ENCODE peak calls at places on chromosomes 4 and X, in four cellular contexts. One of them, this sample, is unnamed. For H3K27me3, the result is how much of the 10 kb centered on the place peaks cover.

GRCh38 chr4:127997534-127998388 is 32.6 kb downstream of the ABHD18 start:
- DNase-seq in breast epithelium: no peak
- DNase-seq in Panc1: peak
- DNase-seq in HepG2: no peak
- DNase-seq in this sample: no peak

GRCh38 chrX:85115252-85115651 is 111.6 kb downstream of the APOOL start:
- DNase-seq in breast epithelium: no peak
- DNase-seq in Panc1: no peak
- DNase-seq in HepG2: no peak
- DNase-seq in this sample: no peak

GRCh38 chr4:105059337-105059736 is 87.3 kb upstream of the TET2 start:
- DNase-seq in breast epithelium: no peak
- DNase-seq in Panc1: no peak
- DNase-seq in HepG2: no peak
- DNase-seq in this sample: no peak

GRCh38 chrX:38986586-38986985 is 185.3 kb downstream of the MID1IP1 start:
- DNase-seq in breast epithelium: no peak
- DNase-seq in Panc1: no peak
- DNase-seq in HepG2: no peak
- DNase-seq in this sample: no peak

GRCh38 chr4:74042681-74043080 is 4.2 kb upstream of the CXCL3 start:
- DNase-seq in breast epithelium: no peak
- DNase-seq in Panc1: no peak
- DNase-seq in HepG2: no peak
- DNase-seq in this sample: no peak

GRCh38 chrX:71224969-71225368 is 1.9 kb downstream of the GJB1 start:
- DNase-seq in breast epithelium: no peak
- DNase-seq in Panc1: no peak
- DNase-seq in HepG2: peak
- DNase-seq in this sample: no peak

GRCh38 chr4:89048906-89049601 is 7.9 kb downstream of the FAM13A start:
- DNase-seq in breast epithelium: no peak
- DNase-seq in Panc1: no peak
- DNase-seq in HepG2: no peak
- DNase-seq in this sample: no peak

GRCh38 chr4:185504098-185505047 is 30.9 kb downstream of the PDLIM3 start:
- DNase-seq in breast epithelium: no peak
- DNase-seq in Panc1: no peak
- DNase-seq in HepG2: peak
- DNase-seq in this sample: no peak

GRCh38 chrX:107146670-107147069 is 28.0 kb upstream of the RBM41 start:
- DNase-seq in breast epithelium: no peak
- DNase-seq in Panc1: no peak
- DNase-seq in HepG2: no peak
- DNase-seq in this sample: no peak

GRCh38 chr4:74418063-74418670 is 26.8 kb upstream of the AREG start:
- DNase-seq in breast epithelium: no peak
- DNase-seq in Panc1: peak
- DNase-seq in HepG2: no peak
- DNase-seq in this sample: no peak

GRCh38 chr4:156503119-156503518 is 468.5 kb downstream of the PDGFC start:
- DNase-seq in breast epithelium: no peak
- DNase-seq in Panc1: no peak
- DNase-seq in HepG2: no peak
- DNase-seq in this sample: no peak

GRCh38 chr4:75715105-75715799 is 9.1 kb upstream of the USO1 start:
- DNase-seq in breast epithelium: no peak
- DNase-seq in Panc1: no peak
- DNase-seq in HepG2: no peak
- DNase-seq in this sample: no peak

GRCh38 chrX:24069877-24070276 is 15.1 kb downstream of the EIF2S3 start:
- DNase-seq in breast epithelium: no peak
- DNase-seq in Panc1: no peak
- DNase-seq in HepG2: no peak
- DNase-seq in this sample: no peak

GRCh38 chr4:3375688-3376087 is 66.1 kb upstream of the HGFAC start:
- DNase-seq in breast epithelium: no peak
- DNase-seq in Panc1: no peak
- DNase-seq in HepG2: no peak
- DNase-seq in this sample: no peak

GRCh38 chr4:38781854-38782261 is 932 bp downstream of the TLR10 start:
- DNase-seq in breast epithelium: no peak
- DNase-seq in Panc1: no peak
- DNase-seq in HepG2: no peak
- DNase-seq in this sample: no peak

GRCh38 chr4:83320548-83320947 is 14.1 kb downstream of the HPSE start:
- DNase-seq in breast epithelium: peak
- DNase-seq in Panc1: no peak
- DNase-seq in HepG2: no peak
- DNase-seq in this sample: no peak

GRCh38 chrX:76987381-76987780 is 459.8 kb upstream of the FGF16 start:
- DNase-seq in breast epithelium: no peak
- DNase-seq in Panc1: no peak
- DNase-seq in HepG2: no peak
- DNase-seq in this sample: no peak

GRCh38 chr4:158172558-158173258 is at the start of gene GASK1B:
- DNase-seq in breast epithelium: no peak
- DNase-seq in Panc1: no peak
- DNase-seq in HepG2: peak
- DNase-seq in this sample: no peak

GRCh38 chr4:336099-336892 is 1.3 kb upstream of the ZNF141 start:
- DNase-seq in breast epithelium: peak
- DNase-seq in Panc1: no peak
- DNase-seq in HepG2: no peak
- DNase-seq in this sample: no peak

GRCh38 chrX:116749943-116750342 is 287.2 kb upstream of the CT83 start:
- DNase-seq in breast epithelium: no peak
- DNase-seq in Panc1: no peak
- DNase-seq in HepG2: no peak
- DNase-seq in this sample: no peak

GRCh38 chr4:88659061-88659889 is 38.4 kb downstream of the NAP1L5 start:
- DNase-seq in breast epithelium: peak
- DNase-seq in Panc1: peak
- DNase-seq in HepG2: peak
- DNase-seq in this sample: no peak

GRCh38 chrX:48558270-48558669 is 16.0 kb upstream of the RBM3 start:
- DNase-seq in breast epithelium: no peak
- DNase-seq in Panc1: no peak
- DNase-seq in HepG2: no peak
- DNase-seq in this sample: no peak

GRCh38 chr4:68744368-68744767 is 71.4 kb upstream of the UGT2B10 start:
- DNase-seq in breast epithelium: no peak
- DNase-seq in Panc1: no peak
- DNase-seq in HepG2: no peak
- DNase-seq in this sample: no peak

GRCh38 chrX:154358829-154359228 is 15.6 kb downstream of the FLNA start:
- DNase-seq in breast epithelium: no peak
- DNase-seq in Panc1: no peak
- DNase-seq in HepG2: no peak
- DNase-seq in this sample: no peak

GRCh38 chr4:156638925-156639605 is 332.5 kb downstream of the PDGFC start:
- DNase-seq in breast epithelium: no peak
- DNase-seq in Panc1: no peak
- DNase-seq in HepG2: no peak
- DNase-seq in this sample: no peak

GRCh38 chr4:1928356-1929235 is 57.4 kb downstream of the NSD2 start:
- DNase-seq in breast epithelium: no peak
- DNase-seq in Panc1: no peak
- DNase-seq in HepG2: no peak
- DNase-seq in this sample: no peak

GRCh38 chrX:79325263-79325958 is 41.7 kb downstream of the ITM2A start:
- DNase-seq in breast epithelium: no peak
- DNase-seq in Panc1: no peak
- DNase-seq in HepG2: no peak
- DNase-seq in this sample: no peak

GRCh38 chr4:124070688-124071484 is 641.6 kb downstream of the ANKRD50 start:
- DNase-seq in breast epithelium: no peak
- DNase-seq in Panc1: no peak
- DNase-seq in HepG2: no peak
- DNase-seq in this sample: no peak

GRCh38 chr4:93830090-93830818 is 1.7 kb downstream of the ATOH1 start:
- DNase-seq in breast epithelium: no peak
- DNase-seq in Panc1: no peak
- DNase-seq in HepG2: no peak
- DNase-seq in this sample: no peak
- H3K27me3 ChIP-seq in breast epithelium: half or more
- H3K27me3 ChIP-seq in Panc1: under half
- H3K27me3 ChIP-seq in HepG2: half or more
- H3K27me3 ChIP-seq in this sample: under half

GRCh38 chr4:42718336-42718735 is 61.4 kb upstream of the ATP8A1 start:
- DNase-seq in breast epithelium: no peak
- DNase-seq in Panc1: no peak
- DNase-seq in HepG2: no peak
- DNase-seq in this sample: no peak

GRCh38 chr4:42712854-42713253 is 55.9 kb upstream of the ATP8A1 start:
- DNase-seq in breast epithelium: no peak
- DNase-seq in Panc1: no peak
- DNase-seq in HepG2: no peak
- DNase-seq in this sample: no peak

GRCh38 chr4:42713371-42713770 is 56.5 kb upstream of the ATP8A1 start:
- DNase-seq in breast epithelium: no peak
- DNase-seq in Panc1: no peak
- DNase-seq in HepG2: no peak
- DNase-seq in this sample: no peak

GRCh38 chr4:42716996-42717395 is 60.1 kb upstream of the ATP8A1 start:
- DNase-seq in breast epithelium: no peak
- DNase-seq in Panc1: no peak
- DNase-seq in HepG2: no peak
- DNase-seq in this sample: no peak

DNA sequence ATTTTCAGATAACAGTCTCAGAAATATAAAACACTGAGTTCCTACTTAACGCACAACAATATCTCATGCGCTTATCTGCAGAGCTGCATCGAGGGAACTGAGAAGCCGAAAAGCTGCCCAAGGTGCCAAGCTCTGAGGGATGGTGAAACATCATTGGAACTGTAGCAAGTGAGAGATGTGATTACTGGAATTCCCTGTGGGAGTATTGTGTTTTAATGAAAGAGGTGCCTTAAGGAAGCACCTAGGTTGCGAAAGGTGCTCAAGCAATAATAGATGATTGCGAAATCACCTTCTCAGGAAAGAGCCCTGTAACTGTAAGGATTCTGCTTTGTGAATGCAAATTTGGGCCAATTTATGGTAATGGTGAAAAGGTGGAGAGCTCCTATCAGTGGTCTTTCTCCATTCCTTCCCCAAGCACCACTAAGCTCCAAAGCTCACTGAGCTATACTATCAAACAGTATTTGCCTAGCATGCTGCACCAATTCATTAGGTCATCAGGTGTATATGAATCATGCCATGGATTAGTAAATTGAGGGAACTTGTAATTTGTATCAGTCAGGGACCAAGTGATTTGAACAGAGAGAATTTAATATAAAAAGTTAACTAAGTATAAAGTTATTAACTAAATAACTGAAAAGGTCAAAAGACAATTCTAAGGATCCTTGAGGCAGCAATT is 59.0 kb upstream of the ATP8A1 start:
- DNase-seq in breast epithelium: no peak
- DNase-seq in Panc1: no peak
- DNase-seq in HepG2: no peak
- DNase-seq in this sample: no peak
- TF ChIP-seq POLR2AphosphoS5 in breast epithelium: no peak
- TF ChIP-seq POLR2AphosphoS5 in Panc1: no peak
- TF ChIP-seq POLR2AphosphoS5 in HepG2: no peak
- TF ChIP-seq POLR2AphosphoS5 in this sample: no peak

GRCh38 chr4:122691988-122692387 is 40.5 kb upstream of the BBS12 start:
- DNase-seq in breast epithelium: no peak
- DNase-seq in Panc1: no peak
- DNase-seq in HepG2: no peak
- DNase-seq in this sample: no peak

GRCh38 chr4:122688529-122688928 is 44.0 kb upstream of the BBS12 start:
- DNase-seq in breast epithelium: no peak
- DNase-seq in Panc1: no peak
- DNase-seq in HepG2: no peak
- DNase-seq in this sample: no peak

GRCh38 chr4:122689972-122690371 is 42.5 kb upstream of the BBS12 start:
- DNase-seq in breast epithelium: no peak
- DNase-seq in Panc1: no peak
- DNase-seq in HepG2: no peak
- DNase-seq in this sample: no peak

GRCh38 chr4:122695226-122695625 is 37.3 kb upstream of the BBS12 start:
- DNase-seq in breast epithelium: no peak
- DNase-seq in Panc1: no peak
- DNase-seq in HepG2: no peak
- DNase-seq in this sample: no peak

DNA sequence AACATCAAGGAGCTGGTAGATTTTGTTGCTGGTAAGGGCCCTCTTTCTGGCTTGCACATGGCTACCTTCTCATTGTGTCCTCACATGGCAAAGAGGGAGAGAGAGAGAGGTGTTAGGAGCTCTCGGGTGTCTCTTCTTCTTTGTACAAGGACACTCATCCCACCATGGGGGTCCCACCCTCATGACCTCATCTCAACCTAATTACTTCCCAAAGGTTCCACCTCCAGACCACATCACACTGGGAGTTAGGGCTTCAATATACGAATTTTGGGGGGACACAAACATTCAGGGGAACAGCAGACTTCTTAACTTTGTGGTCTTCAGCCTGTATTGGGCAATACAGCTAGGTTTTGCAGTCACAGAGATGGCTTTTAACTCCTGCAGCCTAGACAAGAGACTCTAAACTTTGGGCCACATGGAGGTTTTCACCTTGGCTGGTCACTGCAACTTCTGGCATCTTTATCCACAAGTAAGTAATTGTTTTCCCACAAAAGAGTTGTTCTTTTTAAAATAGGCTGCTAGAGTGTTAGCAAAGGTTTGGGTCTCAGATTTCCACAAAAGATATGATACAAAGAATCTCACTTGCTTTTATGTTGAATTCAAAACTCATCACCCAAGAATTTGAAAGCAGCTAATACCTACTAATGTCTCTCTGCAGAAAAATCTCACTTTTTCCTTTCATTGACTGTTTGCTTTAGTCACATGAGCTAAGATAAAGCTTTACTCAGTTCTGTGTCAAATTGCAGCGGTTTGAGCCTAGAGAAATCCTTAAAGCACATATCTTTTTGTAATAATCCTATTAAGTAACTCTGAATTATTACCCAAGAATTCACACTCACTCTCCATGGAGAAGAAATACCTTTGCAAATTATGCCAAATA is 39.6 kb upstream of the BBS12 start:
- DNase-seq in breast epithelium: no peak
- DNase-seq in Panc1: no peak
- DNase-seq in HepG2: no peak
- DNase-seq in this sample: no peak
- TF ChIP-seq CTCF in breast epithelium: no peak
- TF ChIP-seq CTCF in Panc1: no peak
- TF ChIP-seq CTCF in HepG2: no peak
- TF ChIP-seq CTCF in this sample: no peak

DNA sequence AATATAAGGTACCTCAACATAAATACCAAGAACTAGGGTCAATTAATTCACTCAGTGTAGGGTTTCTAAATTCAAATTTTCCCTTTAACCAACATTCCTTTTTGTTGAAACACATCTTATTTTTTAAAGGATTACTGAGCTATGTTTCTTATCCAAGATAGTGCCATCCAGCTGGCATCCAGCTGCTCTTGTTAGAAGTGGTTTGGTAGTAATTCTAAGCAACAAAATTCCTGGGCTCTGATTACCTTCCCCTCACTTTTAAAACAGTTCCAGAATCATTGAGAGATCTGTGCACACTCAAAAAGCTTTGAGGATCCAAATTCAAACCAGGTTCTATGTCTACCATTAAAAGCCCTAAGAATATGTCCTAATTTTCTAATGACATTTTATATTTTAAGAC is 583.7 kb downstream of the TRIML1 start:
- DNase-seq in breast epithelium: no peak
- DNase-seq in Panc1: no peak
- DNase-seq in HepG2: no peak
- DNase-seq in this sample: no peak
- H3K27me3 ChIP-seq in breast epithelium: under half
- H3K27me3 ChIP-seq in Panc1: under half
- H3K27me3 ChIP-seq in HepG2: under half
- H3K27me3 ChIP-seq in this sample: under half